ENCODE peak calls at places on chromosomes 1 and 21, in nine cellular contexts. J is left cardiac atrium; M is HCEC 1CT; N is T-helper 1 cell; S is kidney tubule cell; C is M059J; I is colonic mucosa; W is stimulated activated CD4-positive, alpha-beta T cell treated with anti-CD3 and anti-CD28 coated beads, Interleukin-4, amount 100 ng/mL, for 48 hours; Y is A172. V is an unnamed sample.

GRCh38 chr1:91548382-91549040 is 47.9 kb downstream of the CDC7 start:
- DNase-seq in M (no peak), W (no peak), J (no peak), N (no peak), Y (no peak), I (no peak), S (no peak), C (no peak), V (no peak)

GRCh38 chr1:59414406-59415133 is 117.7 kb downstream of the FGGY start:
- DNase-seq in I (no peak), J (no peak), C (peak), N (no peak), M (no peak), S (peak), W (no peak), Y (peak), V (no peak)

GRCh38 chr1:13513063-13513884 is 529 bp downstream of the LRRC38 start:
- DNase-seq in M (no peak), I (no peak), S (no peak), J (no peak), C (no peak), N (no peak), W (no peak), Y (no peak), V (no peak)

GRCh38 chr1:209769956-209770355 is 14.1 kb downstream of the TRAF3IP3 start:
- DNase-seq in I (no peak), M (no peak), Y (peak), J (no peak), C (no peak), W (no peak), N (no peak), S (no peak), V (no peak)

GRCh38 chr1:61079276-61079897 is 3.0 kb upstream of the NFIA start:
- DNase-seq in M (no peak), I (peak), Y (no peak), S (no peak), W (no peak), J (no peak), C (no peak), N (no peak), V (no peak)

GRCh38 chr1:5688479-5689077 is 303.6 kb downstream of the NPHP4 start:
- DNase-seq in C (no peak), S (no peak), N (no peak), M (no peak), W (no peak), I (peak), Y (no peak), J (no peak), V (no peak)

GRCh38 chr1:218351617-218352438 is 6.7 kb downstream of the TGFB2 start:
- DNase-seq in N (no peak), Y (peak), S (no peak), W (peak), J (peak), M (peak), C (peak), I (no peak), V (no peak)

GRCh38 chr1:202834771-202835547 is 24.2 kb downstream of the PCAT6 start:
- DNase-seq in S (no peak), N (no peak), J (no peak), Y (no peak), W (peak), M (no peak), C (no peak), I (no peak), V (no peak)

GRCh38 chr1:185257947-185258203 is 59.2 kb downstream of the IVNS1ABP start:
- DNase-seq in N (no peak), I (no peak), J (no peak), M (no peak), S (peak), C (peak), Y (peak), W (no peak), V (no peak)

GRCh38 chr1:118147542-118147941 is 37.5 kb downstream of the SPAG17 start:
- DNase-seq in I (no peak), C (peak), J (no peak), W (no peak), S (peak), M (peak), Y (peak), N (no peak), V (no peak)

GRCh38 chr1:205226868-205227583 is 720 bp upstream of the TMCC2 start:
- DNase-seq in M (peak), I (no peak), N (no peak), C (peak), J (no peak), S (peak), Y (peak), W (no peak), V (no peak)

GRCh38 chr1:118999348-119000071 is 11.4 kb upstream of the TBX15 start:
- DNase-seq in S (no peak), I (no peak), W (no peak), M (no peak), N (no peak), C (no peak), J (no peak), Y (no peak), V (no peak)

GRCh38 chr1:55507578-55507931 is 292.4 kb upstream of the USP24 start:
- DNase-seq in Y (no peak), W (no peak), C (no peak), I (no peak), N (no peak), J (no peak), M (no peak), S (no peak), V (no peak)

GRCh38 chr1:34847094-34847493 is 12.5 kb downstream of the SMIM12 start:
- DNase-seq in S (no peak), C (no peak), W (no peak), I (no peak), J (peak), Y (no peak), N (no peak), M (no peak), V (no peak)

GRCh38 chr1:178944729-178945128 is 73.9 kb upstream of the ANGPTL1 start:
- DNase-seq in C (no peak), Y (peak), M (no peak), S (no peak), W (no peak), I (peak), N (no peak), J (no peak), V (no peak)

GRCh38 chr1:172383541-172383940 is 36.9 kb upstream of the C1orf105 start:
- DNase-seq in J (no peak), C (peak), I (no peak), Y (peak), M (peak), W (no peak), S (peak), N (no peak), V (no peak)

GRCh38 chr1:74463301-74463988 is 49.0 kb downstream of the LRRC53 start:
- DNase-seq in S (peak), J (no peak), C (peak), M (peak), N (no peak), Y (peak), W (no peak), I (no peak), V (no peak)

GRCh38 chr1:14763977-14764376 is 165.5 kb downstream of the KAZN start:
- DNase-seq in W (no peak), M (no peak), C (no peak), S (no peak), I (no peak), J (no peak), Y (no peak), N (no peak), V (no peak)

GRCh38 chr21:36703626-36704280 is 4.8 kb downstream of the SIM2 start:
- DNase-seq in M (no peak), C (no peak), N (no peak), Y (no peak), S (peak), I (no peak), J (no peak), W (no peak), V (no peak)

V was measured in iPS DF 6.9.